ENCODE peak calls at places on chromosome 16, in five cellular contexts. X is CD8-positive, alpha-beta memory T cell; N is prostate gland; S is IMR-90; Z is left ventricle myocardium inferior. L is an unnamed sample. For H3K4me1, the result is how much of the 10 kb centered on the place peaks cover.

GRCh38 chr16:1034230-1035065 is 38.1 kb upstream of the SSTR5 start:
- DNase-seq in X (no peak), N (no peak), S (no peak), Z (no peak), L (no peak)

GRCh38 chr16:20624205-20624604 is 48.0 kb upstream of the ACSM2B start:
- DNase-seq in X (no peak), N (no peak), S (no peak), Z (no peak), L (no peak)

GRCh38 chr16:27425961-27426360 is 24.0 kb downstream of the IL21R start:
- DNase-seq in X (no peak), N (no peak), S (no peak), Z (no peak), L (no peak)

GRCh38 chr16:81808933-81809480 is 29.9 kb downstream of the PLCG2 start:
- DNase-seq in X (peak), N (no peak), S (no peak), Z (no peak), L (no peak)

GRCh38 chr16:17552351-17552750 is 81.6 kb upstream of the XYLT1 start:
- DNase-seq in X (no peak), N (no peak), S (no peak), Z (no peak), L (no peak)

GRCh38 chr16:77843412-77843811 is 55.0 kb downstream of the VAT1L start:
- DNase-seq in X (no peak), N (no peak), S (no peak), Z (no peak), L (no peak)

GRCh38 chr16:21701271-21701670 is 37.5 kb downstream of the OTOA start:
- DNase-seq in X (no peak), N (no peak), S (no peak), Z (no peak), L (no peak)

GRCh38 chr16:75319513-75320401 is 68.3 kb upstream of the BCAR1 start:
- DNase-seq in X (no peak), N (no peak), S (peak), Z (no peak), L (peak)

GRCh38 chr16:20866161-20866772 is 33.9 kb downstream of the DCUN1D3 start:
- DNase-seq in X (no peak), N (no peak), S (peak), Z (no peak), L (no peak)

GRCh38 chr16:28974007-28974436 is 556 bp upstream of the SPNS1 start:
- DNase-seq in X (no peak), N (no peak), S (peak), Z (peak), L (no peak)

GRCh38 chr16:22734313-22734869 is 79.6 kb upstream of the HS3ST2 start:
- DNase-seq in X (no peak), N (peak), S (no peak), Z (no peak), L (no peak)

GRCh38 chr16:29023279-29024278 is 38.7 kb downstream of the LAT start:
- DNase-seq in X (peak), N (no peak), S (peak), Z (no peak), L (no peak)

GRCh38 chr16:24850289-24850931 is 4.6 kb downstream of the SLC5A11 start:
- DNase-seq in X (no peak), N (no peak), S (peak), Z (no peak), L (no peak)

GRCh38 chr16:81786321-81786720 is 7.2 kb downstream of the PLCG2 start:
- DNase-seq in X (no peak), N (no peak), S (peak), Z (no peak), L (no peak)

GRCh38 chr16:50781043-50781442 is 39.2 kb downstream of the CYLD start:
- DNase-seq in X (no peak), N (no peak), S (peak), Z (no peak), L (peak)

GRCh38 chr16:80671281-80671849 is 130.6 kb downstream of the DYNLRB2 start:
- DNase-seq in X (no peak), N (no peak), S (no peak), Z (no peak), L (no peak)

GRCh38 chr16:3215601-3216262 is 19.2 kb downstream of the ZNF200 start:
- DNase-seq in X (no peak), N (no peak), S (no peak), Z (no peak), L (peak)

GRCh38 chr16:54867302-54867832 is 63.3 kb upstream of the IRX5 start:
- DNase-seq in X (no peak), N (no peak), S (no peak), Z (no peak), L (no peak)

GRCh38 chr16:34050787-34051320 is 591.4 kb downstream of the TP53TG3F start:
- DNase-seq in X (no peak), N (no peak), S (no peak), Z (no peak), L (no peak)

GRCh38 chr16:30628628-30629342 is 18.6 kb upstream of the ZNF689 start:
- DNase-seq in X (peak), N (peak), S (peak), Z (peak), L (peak)

GRCh38 chr16:772959-773358 is 12.4 kb downstream of the MSLN start:
- DNase-seq in X (no peak), N (no peak), S (no peak), Z (no peak), L (no peak)

GRCh38 chr16:38941-39892 is 14.2 kb downstream of the POLR3K start:
- DNase-seq in X (peak), N (no peak), S (no peak), Z (no peak), L (peak)

GRCh38 chr16:27339180-27339579 is 25.4 kb downstream of the IL4R start:
- DNase-seq in X (no peak), N (no peak), S (no peak), Z (no peak), L (no peak)

GRCh38 chr16:79363484-79363883 is 237.1 kb downstream of the MAF start:
- DNase-seq in X (no peak), N (no peak), S (no peak), Z (no peak), L (no peak)

GRCh38 chr16:12092347-12092882 is 115.9 kb downstream of the SNX29 start:
- DNase-seq in X (no peak), N (no peak), S (peak), Z (no peak), L (no peak)

GRCh38 chr16:51763072-51763658 is 612.1 kb upstream of the SALL1 start:
- DNase-seq in X (no peak), N (no peak), S (no peak), Z (no peak), L (no peak)

GRCh38 chr16:12149971-12150370 is 173.4 kb downstream of the SNX29 start:
- DNase-seq in X (no peak), N (no peak), S (no peak), Z (no peak), L (no peak)

GRCh38 chr16:69084301-69084700 is 21.2 kb upstream of the HAS3 start:
- DNase-seq in X (no peak), N (no peak), S (peak), Z (no peak), L (no peak)

GRCh38 chr16:12097523-12098428 is 121.2 kb downstream of the SNX29 start:
- DNase-seq in X (no peak), N (peak), S (peak), Z (peak), L (no peak)

GRCh38 chr16:57993897-57994296 is 6.6 kb downstream of the ZNF319 start:
- DNase-seq in X (no peak), N (no peak), S (no peak), Z (no peak), L (no peak)

GRCh38 chr16:66116163-66116792 is 250.2 kb upstream of the CDH5 start:
- DNase-seq in X (no peak), N (no peak), S (peak), Z (no peak), L (no peak)

GRCh38 chr16:83118365-83118764 is 491.6 kb downstream of the CDH13 start:
- DNase-seq in X (no peak), N (no peak), S (peak), Z (no peak), L (no peak)

GRCh38 chr16:75559564-75560372 is 3.7 kb upstream of the TMEM231 start:
- DNase-seq in X (no peak), N (no peak), S (peak), Z (no peak), L (no peak)

GRCh38 chr16:75341934-75342811 is 90.7 kb upstream of the BCAR1 start:
- DNase-seq in X (no peak), N (peak), S (peak), Z (no peak), L (no peak)

DNA sequence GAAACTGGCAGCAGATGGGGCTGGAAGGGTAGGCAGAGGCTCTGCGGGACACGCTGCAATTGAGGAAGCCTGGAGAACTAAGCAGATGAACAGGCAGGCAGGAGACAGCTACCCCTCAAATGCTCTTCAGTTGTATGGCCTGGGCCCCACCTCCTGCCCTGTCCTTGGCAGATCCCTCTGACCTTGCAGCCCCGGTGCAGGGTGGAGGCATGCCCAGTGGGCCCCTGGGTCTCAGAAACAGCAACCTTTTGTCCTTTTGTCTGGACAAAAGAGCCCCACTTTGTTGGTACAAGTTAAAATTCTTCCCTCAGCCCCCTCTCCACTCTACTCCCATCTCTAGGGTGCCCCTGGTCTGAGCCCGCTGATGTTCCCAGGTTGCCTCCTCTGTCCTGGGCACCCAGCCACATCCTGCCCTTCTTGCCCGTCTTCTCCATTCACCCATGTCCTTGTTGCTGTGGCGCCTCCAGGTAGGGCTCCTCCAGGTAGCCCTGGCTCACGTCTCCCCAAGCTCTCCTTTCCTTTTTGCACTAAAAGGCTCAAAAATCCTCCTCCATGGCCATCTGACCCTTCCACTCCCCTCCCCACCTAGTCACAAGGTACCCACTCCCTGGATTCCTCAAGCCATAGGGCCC is 136.8 kb downstream of the CLEC16A start:
- DNase-seq in X (no peak), N (no peak), S (no peak), Z (no peak), L (no peak)
- H3K4me1 ChIP-seq in X (under half), N (under half), S (half or more), Z (under half), L (under half)

GRCh38 chr16:85163278-85164112 is 51.2 kb upstream of the CIBAR2 start:
- DNase-seq in X (no peak), N (no peak), S (peak), Z (no peak), L (no peak)
- H3K4me1 ChIP-seq in X (under half), N (under half), S (under half), Z (half or more), L (under half)

DNA sequence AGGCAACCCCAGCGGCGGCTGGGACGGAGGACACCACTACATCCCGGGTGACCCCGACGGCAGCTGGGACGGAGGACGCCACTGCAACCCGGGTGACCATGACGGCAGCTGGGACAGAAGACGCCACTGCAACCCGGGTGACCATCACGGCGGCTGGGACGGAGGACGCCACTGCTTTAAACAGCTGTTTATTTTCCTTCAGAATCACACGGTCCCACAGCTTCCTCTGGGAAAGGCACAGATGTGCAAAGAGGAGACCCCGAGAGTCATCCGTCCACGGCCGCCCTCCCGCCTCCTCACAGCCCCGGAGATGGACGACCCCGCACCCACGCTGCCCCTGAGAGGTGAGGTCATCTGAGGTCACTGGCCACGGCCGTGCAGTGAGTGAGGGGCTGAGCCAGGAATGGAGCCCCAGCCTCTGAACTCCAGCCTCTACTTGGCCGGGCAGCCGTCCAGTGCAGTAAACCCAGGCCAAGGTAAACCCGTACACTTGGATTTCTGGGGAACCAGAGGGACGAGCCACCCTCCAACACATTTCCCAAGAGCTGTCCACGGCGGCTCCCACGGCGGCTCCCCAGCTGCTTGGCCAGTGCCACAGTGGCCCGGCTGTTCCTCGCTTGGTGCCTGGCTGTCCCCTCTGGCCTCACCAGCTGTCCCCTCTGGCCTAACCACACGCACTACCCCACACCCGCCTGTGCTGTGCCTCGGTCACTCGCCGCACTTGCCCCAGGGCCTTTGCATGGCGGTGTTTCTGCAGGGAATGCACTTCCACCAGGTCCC is 43.2 kb upstream of the PABPN1L start:
- DNase-seq in X (no peak), N (no peak), S (no peak), Z (no peak), L (no peak)
- H3K4me1 ChIP-seq in X (under half), N (under half), S (under half), Z (half or more), L (under half)

DNA sequence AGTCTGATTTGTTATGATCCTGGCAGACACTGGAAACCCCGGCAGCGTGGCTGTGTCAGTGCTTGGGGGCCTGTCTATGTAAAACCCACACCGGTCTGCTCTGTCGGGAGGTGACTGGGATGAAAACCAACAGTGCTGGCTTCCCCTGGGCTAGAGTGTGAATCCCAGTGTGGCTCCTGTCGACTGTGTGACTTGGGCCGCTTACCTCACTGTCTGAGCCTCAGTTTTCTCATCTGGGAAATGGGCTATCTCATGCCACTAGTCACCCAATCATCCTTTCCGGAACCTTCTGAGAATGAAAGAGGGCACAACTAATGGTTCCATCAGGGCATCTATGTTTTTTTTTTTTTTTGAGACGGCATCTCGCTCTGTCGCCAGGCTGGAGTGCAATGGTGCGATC is 92.5 kb downstream of the FOXL1 start:
- DNase-seq in X (no peak), N (no peak), S (no peak), Z (no peak), L (no peak)
- H3K4me1 ChIP-seq in X (under half), N (under half), S (under half), Z (under half), L (under half)

GRCh38 chr16:47519996-47520679 is 59.0 kb downstream of the PHKB start:
- DNase-seq in X (no peak), N (no peak), S (no peak), Z (no peak), L (no peak)
- H3K4me1 ChIP-seq in X (under half), N (under half), S (under half), Z (under half), L (under half)

DNA sequence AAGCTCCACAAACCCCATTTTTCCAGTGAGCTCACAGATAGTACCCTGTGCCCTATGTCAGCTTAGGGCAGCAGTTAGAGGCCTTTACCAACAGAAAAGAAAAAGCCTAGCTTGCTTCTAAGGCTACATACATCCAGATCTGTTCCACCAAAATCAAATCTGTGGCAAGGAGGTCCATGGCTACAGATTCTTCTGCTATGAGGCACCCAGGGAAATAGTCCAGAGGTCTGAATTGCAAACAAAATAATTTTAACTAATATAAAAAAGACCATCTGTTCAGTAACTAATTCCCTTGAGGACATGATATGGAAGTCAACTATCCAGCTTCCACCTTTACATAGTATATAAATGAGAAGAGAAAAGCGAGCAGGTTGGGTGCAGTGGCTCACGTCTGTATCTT is 129.3 kb downstream of the PARN start:
- DNase-seq in X (no peak), N (no peak), S (peak), Z (no peak), L (no peak)
- H3K4me1 ChIP-seq in X (under half), N (under half), S (under half), Z (half or more), L (under half)

GRCh38 chr16:10083301-10083700 is 98.9 kb downstream of the GRIN2A start:
- DNase-seq in X (no peak), N (no peak), S (no peak), Z (no peak), L (no peak)

GRCh38 chr16:10080031-10080772 is 102.0 kb downstream of the GRIN2A start:
- DNase-seq in X (no peak), N (peak), S (no peak), Z (peak), L (no peak)

GRCh38 chr16:10077861-10078260 is 104.4 kb downstream of the GRIN2A start:
- DNase-seq in X (no peak), N (no peak), S (no peak), Z (no peak), L (no peak)

GRCh38 chr16:10078541-10078949 is 103.7 kb downstream of the GRIN2A start:
- DNase-seq in X (no peak), N (no peak), S (no peak), Z (no peak), L (no peak)

GRCh38 chr16:10081201-10081940 is 100.9 kb downstream of the GRIN2A start:
- DNase-seq in X (no peak), N (no peak), S (no peak), Z (no peak), L (no peak)
- H3K4me1 ChIP-seq in X (under half), N (under half), S (under half), Z (under half), L (under half)

GRCh38 chr16:67443299-67443698 is 12.4 kb downstream of the HSD11B2 start:
- DNase-seq in X (no peak), N (no peak), S (no peak), Z (peak), L (no peak)
- H3K4me1 ChIP-seq in X (under half), N (under half), S (under half), Z (half or more), L (under half)

GRCh38 chr16:49659356-49659755 is 196.6 kb downstream of the ZNF423 start:
- DNase-seq in X (no peak), N (no peak), S (no peak), Z (peak), L (no peak)

GRCh38 chr16:49660647-49661046 is 195.3 kb downstream of the ZNF423 start:
- DNase-seq in X (no peak), N (no peak), S (no peak), Z (no peak), L (no peak)

GRCh38 chr16:49664221-49665215 is 191.4 kb downstream of the ZNF423 start:
- DNase-seq in X (no peak), N (no peak), S (no peak), Z (peak), L (no peak)

GRCh38 chr16:49661465-49662187 is 194.3 kb downstream of the ZNF423 start:
- DNase-seq in X (no peak), N (no peak), S (no peak), Z (no peak), L (no peak)

DNA sequence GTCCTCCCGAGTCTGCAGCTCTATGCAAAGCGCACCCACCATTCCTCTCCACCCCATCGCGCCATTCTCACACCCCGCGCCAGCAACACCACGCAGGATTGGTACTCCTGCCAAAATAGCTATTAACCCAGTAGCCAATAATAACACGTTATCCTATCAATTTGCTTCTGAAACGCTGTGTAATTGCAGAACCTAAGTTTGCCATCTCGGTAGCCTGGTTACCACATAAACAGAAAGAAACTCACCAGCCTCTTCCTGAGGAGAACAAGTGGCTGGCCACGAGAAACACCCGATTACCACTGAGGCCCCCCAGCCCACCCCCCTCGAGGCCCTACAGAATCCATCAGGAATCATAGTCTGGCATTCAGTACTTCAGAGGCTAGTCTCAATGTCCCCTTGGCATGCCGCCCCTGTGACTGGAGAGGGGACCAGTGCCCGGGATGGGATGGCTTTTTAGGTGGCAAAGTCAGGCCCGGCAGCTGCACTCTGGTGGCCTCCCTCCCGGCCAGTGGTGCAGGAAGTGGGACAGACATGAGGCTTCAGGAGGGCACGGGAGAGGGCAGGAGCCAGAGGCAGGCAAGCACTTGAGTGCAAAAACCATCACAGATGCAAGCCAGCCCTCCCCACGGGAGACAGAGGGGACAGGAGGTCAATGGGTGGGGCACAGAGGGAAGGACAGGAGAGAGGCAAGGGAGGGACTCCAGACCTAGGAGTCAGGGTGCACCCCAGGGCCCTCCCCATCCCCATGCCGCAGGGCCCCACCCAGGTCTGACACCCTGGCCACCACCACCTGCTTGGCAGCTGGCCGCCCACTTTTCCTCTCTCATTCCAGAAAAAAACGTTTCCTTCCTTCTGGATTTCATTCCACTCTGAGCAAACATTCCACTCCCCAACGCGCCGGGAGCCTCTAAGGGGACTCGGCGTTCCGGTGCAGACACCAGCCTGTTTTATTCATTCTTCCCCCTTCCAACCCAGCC is 192.5 kb downstream of the ZNF423 start:
- DNase-seq in X (no peak), N (no peak), S (no peak), Z (peak), L (no peak)
- H3K4me1 ChIP-seq in X (under half), N (under half), S (under half), Z (under half), L (under half)